ENCODE peak calls at places on chromosomes 1 and 21, in four cellular contexts. One of them, this sample, is unnamed. For H3K9me3, the result is how much of the 10 kb centered on the place peaks cover.

GRCh38 chr1:89758127-89758526 is 62.7 kb upstream of the LRRC8D start:
- DNase-seq in GM23248: no peak
- DNase-seq in heart left ventricle: no peak
- DNase-seq in Caco-2: no peak
- DNase-seq in this sample: no peak

GRCh38 chr1:218284917-218285635 is at the start of gene RRP15:
- DNase-seq in GM23248: peak
- DNase-seq in heart left ventricle: peak
- DNase-seq in Caco-2: peak
- DNase-seq in this sample: peak

GRCh38 chr1:90721210-90722194 is 4.4 kb upstream of the BARHL2 start:
- DNase-seq in GM23248: peak
- DNase-seq in heart left ventricle: no peak
- DNase-seq in Caco-2: peak
- DNase-seq in this sample: peak

GRCh38 chr1:93666613-93667384 is 14.8 kb downstream of the BCAR3 start:
- DNase-seq in GM23248: no peak
- DNase-seq in heart left ventricle: no peak
- DNase-seq in Caco-2: no peak
- DNase-seq in this sample: peak

GRCh38 chr1:207991331-207991914 is 80.5 kb upstream of the CD34 start:
- DNase-seq in GM23248: no peak
- DNase-seq in heart left ventricle: peak
- DNase-seq in Caco-2: no peak
- DNase-seq in this sample: no peak

GRCh38 chr1:155272466-155273133 is 704 bp downstream of the CLK2 start:
- DNase-seq in GM23248: peak
- DNase-seq in heart left ventricle: no peak
- DNase-seq in Caco-2: no peak
- DNase-seq in this sample: no peak

GRCh38 chr1:59638172-59638800 is 176.5 kb upstream of the HOOK1 start:
- DNase-seq in GM23248: peak
- DNase-seq in heart left ventricle: peak
- DNase-seq in Caco-2: peak
- DNase-seq in this sample: no peak

GRCh38 chr1:1299686-1300351 is 7.9 kb downstream of the ACAP3 start:
- DNase-seq in GM23248: no peak
- DNase-seq in heart left ventricle: no peak
- DNase-seq in Caco-2: peak
- DNase-seq in this sample: peak

GRCh38 chr1:174466607-174467006 is 18.8 kb downstream of the GPR52 start:
- DNase-seq in GM23248: no peak
- DNase-seq in heart left ventricle: no peak
- DNase-seq in Caco-2: no peak
- DNase-seq in this sample: peak

GRCh38 chr1:37031871-37032270 is 2.4 kb downstream of the GRIK3 start:
- DNase-seq in GM23248: no peak
- DNase-seq in heart left ventricle: no peak
- DNase-seq in Caco-2: no peak
- DNase-seq in this sample: no peak

GRCh38 chr1:213622365-213623087 is 365.2 kb upstream of the PROX1 start:
- DNase-seq in GM23248: peak
- DNase-seq in heart left ventricle: no peak
- DNase-seq in Caco-2: no peak
- DNase-seq in this sample: no peak

GRCh38 chr1:4411862-4412261 is 242.5 kb upstream of the AJAP1 start:
- DNase-seq in GM23248: no peak
- DNase-seq in heart left ventricle: no peak
- DNase-seq in Caco-2: no peak
- DNase-seq in this sample: no peak

GRCh38 chr1:156356875-156357534 is 12.0 kb upstream of the RHBG start:
- DNase-seq in GM23248: peak
- DNase-seq in heart left ventricle: peak
- DNase-seq in Caco-2: peak
- DNase-seq in this sample: peak

GRCh38 chr21:42221581-42222345 is 2.8 kb downstream of the ABCG1 start:
- DNase-seq in GM23248: no peak
- DNase-seq in heart left ventricle: no peak
- DNase-seq in Caco-2: no peak
- DNase-seq in this sample: no peak

GRCh38 chr21:23452384-23453083 is 2154.7 kb downstream of the MRPL39 start:
- DNase-seq in GM23248: no peak
- DNase-seq in heart left ventricle: no peak
- DNase-seq in Caco-2: peak
- DNase-seq in this sample: peak

GRCh38 chr21:45891388-45892155 is 90.0 kb upstream of the COL6A1 start:
- DNase-seq in GM23248: no peak
- DNase-seq in heart left ventricle: peak
- DNase-seq in Caco-2: no peak
- DNase-seq in this sample: no peak

GRCh38 chr1:165629848-165630628 is 996 bp upstream of the MGST3 start:
- DNase-seq in GM23248: peak
- DNase-seq in heart left ventricle: no peak
- DNase-seq in Caco-2: peak
- DNase-seq in this sample: peak

GRCh38 chr1:234933031-234933430 is 195.6 kb downstream of the TOMM20 start:
- DNase-seq in GM23248: no peak
- DNase-seq in heart left ventricle: peak
- DNase-seq in Caco-2: no peak
- DNase-seq in this sample: peak

GRCh38 chr21:33042812-33043211 is 17.1 kb downstream of the OLIG2 start:
- DNase-seq in GM23248: peak
- DNase-seq in heart left ventricle: no peak
- DNase-seq in Caco-2: no peak
- DNase-seq in this sample: no peak

GRCh38 chr1:31699341-31699891 is 4.4 kb downstream of the COL16A1 start:
- DNase-seq in GM23248: no peak
- DNase-seq in heart left ventricle: no peak
- DNase-seq in Caco-2: no peak
- DNase-seq in this sample: no peak

GRCh38 chr1:40038693-40039092 is 1.8 kb upstream of the CAP1 start:
- DNase-seq in GM23248: no peak
- DNase-seq in heart left ventricle: no peak
- DNase-seq in Caco-2: no peak
- DNase-seq in this sample: no peak

GRCh38 chr1:207084701-207085180 is 3.9 kb upstream of the C4BPB start:
- DNase-seq in GM23248: peak
- DNase-seq in heart left ventricle: peak
- DNase-seq in Caco-2: peak
- DNase-seq in this sample: peak

GRCh38 chr1:145926706-145927072 is 595 bp downstream of the RBM8A start:
- DNase-seq in GM23248: peak
- DNase-seq in heart left ventricle: no peak
- DNase-seq in Caco-2: no peak
- DNase-seq in this sample: no peak

GRCh38 chr1:43800801-43801200 is 93.5 kb downstream of the ST3GAL3 start:
- DNase-seq in GM23248: no peak
- DNase-seq in heart left ventricle: no peak
- DNase-seq in Caco-2: no peak
- DNase-seq in this sample: no peak

GRCh38 chr1:59013276-59013927 is 229.6 kb upstream of the JUN start:
- DNase-seq in GM23248: peak
- DNase-seq in heart left ventricle: peak
- DNase-seq in Caco-2: no peak
- DNase-seq in this sample: peak

GRCh38 chr1:160748182-160748876 is 9.3 kb downstream of the SLAMF7 start:
- DNase-seq in GM23248: peak
- DNase-seq in heart left ventricle: no peak
- DNase-seq in Caco-2: no peak
- DNase-seq in this sample: no peak

GRCh38 chr1:224668991-224669390 is 52.9 kb downstream of the CNIH3 start:
- DNase-seq in GM23248: peak
- DNase-seq in heart left ventricle: no peak
- DNase-seq in Caco-2: no peak
- DNase-seq in this sample: no peak

GRCh38 chr1:182185822-182186756 is 124.6 kb upstream of the ZNF648 start:
- DNase-seq in GM23248: peak
- DNase-seq in heart left ventricle: no peak
- DNase-seq in Caco-2: peak
- DNase-seq in this sample: no peak

GRCh38 chr1:224959121-224959520 is 29.6 kb downstream of the DNAH14 start:
- DNase-seq in GM23248: no peak
- DNase-seq in heart left ventricle: no peak
- DNase-seq in Caco-2: no peak
- DNase-seq in this sample: no peak

GRCh38 chr1:48414264-48414663 is 57.7 kb downstream of the SPATA6 start:
- DNase-seq in GM23248: no peak
- DNase-seq in heart left ventricle: no peak
- DNase-seq in Caco-2: no peak
- DNase-seq in this sample: no peak

GRCh38 chr1:170661646-170662411 is 2.1 kb upstream of the PRRX1 start:
- DNase-seq in GM23248: peak
- DNase-seq in heart left ventricle: peak
- DNase-seq in Caco-2: no peak
- DNase-seq in this sample: peak

GRCh38 chr1:32753532-32754281 is 51.1 kb upstream of the SYNC start:
- DNase-seq in GM23248: peak
- DNase-seq in heart left ventricle: peak
- DNase-seq in Caco-2: no peak
- DNase-seq in this sample: peak

GRCh38 chr1:11885922-11886321 is 27.2 kb upstream of the NPPB start:
- DNase-seq in GM23248: no peak
- DNase-seq in heart left ventricle: peak
- DNase-seq in Caco-2: no peak
- DNase-seq in this sample: no peak

GRCh38 chr1:75764057-75764655 is 21.9 kb upstream of the RABGGTB start:
- DNase-seq in GM23248: no peak
- DNase-seq in heart left ventricle: no peak
- DNase-seq in Caco-2: no peak
- DNase-seq in this sample: no peak

DNA sequence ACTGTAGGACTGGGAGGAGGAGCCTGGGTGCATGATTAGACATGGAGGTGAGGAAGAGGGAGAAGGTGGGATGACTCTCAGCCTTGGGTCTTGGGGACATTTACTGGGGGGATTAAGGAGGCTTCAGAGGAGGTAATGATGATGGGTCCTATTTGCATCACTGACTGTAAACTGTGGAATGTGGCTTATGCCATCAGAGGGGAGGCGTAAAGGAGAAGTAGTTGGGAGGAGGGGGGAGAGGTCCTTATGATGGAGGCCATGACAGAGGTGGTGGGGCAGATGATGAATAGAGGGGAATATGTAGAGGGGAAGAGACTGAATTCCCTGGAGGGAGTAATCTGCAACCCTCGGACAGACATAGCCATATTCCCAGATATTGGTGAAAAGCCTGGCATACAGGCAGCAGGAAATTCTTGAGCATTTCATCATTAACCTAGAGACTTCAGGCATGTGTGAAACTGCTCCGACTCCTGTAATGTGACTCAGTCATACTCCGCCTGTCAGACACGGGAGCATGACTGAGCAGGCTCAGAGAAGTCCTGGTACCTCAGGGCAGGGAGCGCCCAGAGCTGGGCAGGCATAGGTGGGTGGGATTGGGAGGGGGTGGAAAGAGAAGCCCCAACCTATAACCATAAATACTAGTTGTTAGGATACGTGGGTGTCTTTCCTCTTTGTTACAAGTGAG is 8.0 kb upstream of the LCE5A start:
- DNase-seq in GM23248: peak
- DNase-seq in heart left ventricle: no peak
- DNase-seq in Caco-2: no peak
- DNase-seq in this sample: no peak
- H3K9me3 ChIP-seq in GM23248: under half
- H3K9me3 ChIP-seq in heart left ventricle: under half
- H3K9me3 ChIP-seq in Caco-2: under half
- H3K9me3 ChIP-seq in this sample: half or more

GRCh38 chr1:50950396-50950795 is 9.7 kb downstream of the FAF1 start:
- DNase-seq in GM23248: no peak
- DNase-seq in heart left ventricle: no peak
- DNase-seq in Caco-2: peak
- DNase-seq in this sample: no peak

GRCh38 chr1:50949286-50949982 is 10.6 kb downstream of the FAF1 start:
- DNase-seq in GM23248: no peak
- DNase-seq in heart left ventricle: no peak
- DNase-seq in Caco-2: no peak
- DNase-seq in this sample: no peak

GRCh38 chr1:50959913-50960844 is at the start of gene FAF1:
- DNase-seq in GM23248: peak
- DNase-seq in heart left ventricle: peak
- DNase-seq in Caco-2: peak
- DNase-seq in this sample: peak

GRCh38 chr1:50959303-50959912 is 659 bp downstream of the FAF1 start:
- DNase-seq in GM23248: peak
- DNase-seq in heart left ventricle: no peak
- DNase-seq in Caco-2: peak
- DNase-seq in this sample: no peak

GRCh38 chr1:50955116-50955515 is 5.0 kb downstream of the FAF1 start:
- DNase-seq in GM23248: no peak
- DNase-seq in heart left ventricle: no peak
- DNase-seq in Caco-2: no peak
- DNase-seq in this sample: no peak
- H3K9me3 ChIP-seq in GM23248: under half
- H3K9me3 ChIP-seq in heart left ventricle: under half
- H3K9me3 ChIP-seq in Caco-2: under half
- H3K9me3 ChIP-seq in this sample: under half

DNA sequence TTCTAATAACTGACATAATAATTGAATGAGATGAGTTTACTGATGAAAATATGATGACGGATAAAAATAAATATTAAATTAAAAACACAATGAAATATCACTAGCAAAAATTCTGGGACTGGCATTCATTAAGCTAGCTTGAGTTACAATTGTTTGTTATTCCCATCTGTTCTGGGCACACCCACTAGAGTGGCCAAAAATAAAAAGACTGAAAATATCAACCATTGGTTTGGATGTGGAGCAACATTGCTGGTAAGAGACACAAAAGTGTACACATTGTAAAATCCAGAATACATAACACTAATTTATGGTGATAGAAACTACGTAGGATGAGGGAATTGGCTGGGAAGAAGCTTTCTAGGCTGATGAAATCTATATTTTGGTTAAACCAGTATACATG is 9.6 kb upstream of the NEK7 start:
- DNase-seq in GM23248: no peak
- DNase-seq in heart left ventricle: no peak
- DNase-seq in Caco-2: no peak
- DNase-seq in this sample: no peak
- H3K9me3 ChIP-seq in GM23248: under half
- H3K9me3 ChIP-seq in heart left ventricle: under half
- H3K9me3 ChIP-seq in Caco-2: under half
- H3K9me3 ChIP-seq in this sample: under half

DNA sequence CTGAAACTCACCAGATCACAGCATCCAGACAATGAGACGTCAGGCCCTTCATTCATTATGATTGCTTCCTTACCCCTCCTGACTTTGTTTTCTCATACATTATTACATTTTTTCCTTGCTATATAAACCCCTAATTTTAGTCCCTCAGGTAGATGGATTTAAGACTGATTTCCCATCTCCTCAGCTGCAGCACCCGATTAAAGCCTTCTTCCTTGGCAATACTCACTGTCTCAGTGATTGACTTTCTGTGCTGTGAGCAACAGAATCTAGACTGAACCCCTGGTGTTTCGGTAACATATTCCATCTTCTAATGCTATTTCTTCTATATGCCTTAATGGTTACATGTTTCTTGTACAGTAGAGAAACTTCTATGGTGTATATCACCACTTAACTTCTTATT is 30.0 kb upstream of the RGL1 start:
- DNase-seq in GM23248: no peak
- DNase-seq in heart left ventricle: no peak
- DNase-seq in Caco-2: no peak
- DNase-seq in this sample: no peak
- H3K9me3 ChIP-seq in GM23248: under half
- H3K9me3 ChIP-seq in heart left ventricle: under half
- H3K9me3 ChIP-seq in Caco-2: under half
- H3K9me3 ChIP-seq in this sample: under half

This sample was measured in H9.